ENCODE peak calls at places on chromosomes 11 and 22, in five cellular contexts. One of them, this sample, is unnamed.

GRCh38 chr22:41009222-41009948 is 58.2 kb downstream of the RBX1 start:
- DNase-seq in cardiac fibroblast: peak
- DNase-seq in astrocyte: peak
- DNase-seq in lower leg skin: no peak
- DNase-seq in NCI-H1694 treated with DMSO at 0.1 percent for 48 hours: no peak
- DNase-seq in this sample: no peak

GRCh38 chr11:13993096-13993760 is 30.7 kb downstream of the SPON1 start:
- DNase-seq in cardiac fibroblast: no peak
- DNase-seq in astrocyte: no peak
- DNase-seq in lower leg skin: no peak
- DNase-seq in NCI-H1694 treated with DMSO at 0.1 percent for 48 hours: no peak
- DNase-seq in this sample: no peak

GRCh38 chr22:29004647-29005371 is 56.8 kb downstream of the C22orf31 start:
- DNase-seq in cardiac fibroblast: no peak
- DNase-seq in astrocyte: peak
- DNase-seq in lower leg skin: no peak
- DNase-seq in NCI-H1694 treated with DMSO at 0.1 percent for 48 hours: no peak
- DNase-seq in this sample: no peak

GRCh38 chr11:27514558-27514957 is 8.0 kb upstream of the LIN7C start:
- DNase-seq in cardiac fibroblast: peak
- DNase-seq in astrocyte: peak
- DNase-seq in lower leg skin: no peak
- DNase-seq in NCI-H1694 treated with DMSO at 0.1 percent for 48 hours: no peak
- DNase-seq in this sample: no peak

GRCh38 chr11:114368918-114369680 is 31.2 kb downstream of the C11orf71 start:
- DNase-seq in cardiac fibroblast: no peak
- DNase-seq in astrocyte: no peak
- DNase-seq in lower leg skin: no peak
- DNase-seq in NCI-H1694 treated with DMSO at 0.1 percent for 48 hours: no peak
- DNase-seq in this sample: no peak

GRCh38 chr22:35958334-35958733 is 70.3 kb downstream of the RBFOX2 start:
- DNase-seq in cardiac fibroblast: no peak
- DNase-seq in astrocyte: no peak
- DNase-seq in lower leg skin: no peak
- DNase-seq in NCI-H1694 treated with DMSO at 0.1 percent for 48 hours: no peak
- DNase-seq in this sample: no peak

GRCh38 chr22:29217827-29218757 is 12.4 kb downstream of the EMID1 start:
- DNase-seq in cardiac fibroblast: no peak
- DNase-seq in astrocyte: no peak
- DNase-seq in lower leg skin: peak
- DNase-seq in NCI-H1694 treated with DMSO at 0.1 percent for 48 hours: no peak
- DNase-seq in this sample: no peak

GRCh38 chr11:11313426-11313825 is 39.6 kb downstream of the CSNK2A3 start:
- DNase-seq in cardiac fibroblast: peak
- DNase-seq in astrocyte: peak
- DNase-seq in lower leg skin: no peak
- DNase-seq in NCI-H1694 treated with DMSO at 0.1 percent for 48 hours: no peak
- DNase-seq in this sample: no peak

GRCh38 chr11:72574534-72575460 is 99.4 kb downstream of the PDE2A start:
- DNase-seq in cardiac fibroblast: no peak
- DNase-seq in astrocyte: no peak
- DNase-seq in lower leg skin: peak
- DNase-seq in NCI-H1694 treated with DMSO at 0.1 percent for 48 hours: peak
- DNase-seq in this sample: no peak

GRCh38 chr11:34745209-34745608 is 124.3 kb downstream of the EHF start:
- DNase-seq in cardiac fibroblast: no peak
- DNase-seq in astrocyte: no peak
- DNase-seq in lower leg skin: no peak
- DNase-seq in NCI-H1694 treated with DMSO at 0.1 percent for 48 hours: no peak
- DNase-seq in this sample: no peak

GRCh38 chr22:44311855-44312170 is 938 bp downstream of the SHISAL1 start:
- DNase-seq in cardiac fibroblast: peak
- DNase-seq in astrocyte: peak
- DNase-seq in lower leg skin: no peak
- DNase-seq in NCI-H1694 treated with DMSO at 0.1 percent for 48 hours: no peak
- DNase-seq in this sample: no peak

GRCh38 chr22:35043251-35043931 is 22.6 kb upstream of the ISX start:
- DNase-seq in cardiac fibroblast: no peak
- DNase-seq in astrocyte: no peak
- DNase-seq in lower leg skin: no peak
- DNase-seq in NCI-H1694 treated with DMSO at 0.1 percent for 48 hours: no peak
- DNase-seq in this sample: no peak

GRCh38 chr11:120306519-120307242 is 18.4 kb upstream of the TLCD5 start:
- DNase-seq in cardiac fibroblast: peak
- DNase-seq in astrocyte: peak
- DNase-seq in lower leg skin: peak
- DNase-seq in NCI-H1694 treated with DMSO at 0.1 percent for 48 hours: no peak
- DNase-seq in this sample: peak

GRCh38 chr11:2130881-2131352 is 8.3 kb downstream of the IGF2 start:
- DNase-seq in cardiac fibroblast: no peak
- DNase-seq in astrocyte: no peak
- DNase-seq in lower leg skin: no peak
- DNase-seq in NCI-H1694 treated with DMSO at 0.1 percent for 48 hours: no peak
- DNase-seq in this sample: no peak

GRCh38 chr11:87259731-87260130 is 222.0 kb downstream of the TMEM135 start:
- DNase-seq in cardiac fibroblast: no peak
- DNase-seq in astrocyte: no peak
- DNase-seq in lower leg skin: no peak
- DNase-seq in NCI-H1694 treated with DMSO at 0.1 percent for 48 hours: no peak
- DNase-seq in this sample: no peak

GRCh38 chr11:14768789-14769188 is 123.2 kb downstream of the CYP2R1 start:
- DNase-seq in cardiac fibroblast: no peak
- DNase-seq in astrocyte: no peak
- DNase-seq in lower leg skin: no peak
- DNase-seq in NCI-H1694 treated with DMSO at 0.1 percent for 48 hours: no peak
- DNase-seq in this sample: no peak

GRCh38 chr11:2169001-2169370 is 2.6 kb downstream of the TH start:
- DNase-seq in cardiac fibroblast: no peak
- DNase-seq in astrocyte: no peak
- DNase-seq in lower leg skin: no peak
- DNase-seq in NCI-H1694 treated with DMSO at 0.1 percent for 48 hours: no peak
- DNase-seq in this sample: no peak

GRCh38 chr22:45007247-45007945 is 2.4 kb downstream of the PHF21B start:
- DNase-seq in cardiac fibroblast: peak
- DNase-seq in astrocyte: peak
- DNase-seq in lower leg skin: no peak
- DNase-seq in NCI-H1694 treated with DMSO at 0.1 percent for 48 hours: no peak
- DNase-seq in this sample: no peak

GRCh38 chr22:27978875-27979274 is 59.8 kb upstream of the PITPNB start:
- DNase-seq in cardiac fibroblast: no peak
- DNase-seq in astrocyte: no peak
- DNase-seq in lower leg skin: no peak
- DNase-seq in NCI-H1694 treated with DMSO at 0.1 percent for 48 hours: no peak
- DNase-seq in this sample: no peak

GRCh38 chr11:67465190-67465522 is 3.9 kb downstream of the TMEM134 start:
- DNase-seq in cardiac fibroblast: no peak
- DNase-seq in astrocyte: no peak
- DNase-seq in lower leg skin: no peak
- DNase-seq in NCI-H1694 treated with DMSO at 0.1 percent for 48 hours: no peak
- DNase-seq in this sample: no peak

GRCh38 chr11:11620966-11621880 is 582 bp downstream of the GALNT18 start:
- DNase-seq in cardiac fibroblast: peak
- DNase-seq in astrocyte: peak
- DNase-seq in lower leg skin: no peak
- DNase-seq in NCI-H1694 treated with DMSO at 0.1 percent for 48 hours: no peak
- DNase-seq in this sample: peak

GRCh38 chr11:118002541-118003019 is 16.4 kb downstream of the IL10RA start:
- DNase-seq in cardiac fibroblast: peak
- DNase-seq in astrocyte: no peak
- DNase-seq in lower leg skin: peak
- DNase-seq in NCI-H1694 treated with DMSO at 0.1 percent for 48 hours: no peak
- DNase-seq in this sample: no peak

GRCh38 chr11:86138958-86139357 is 70.1 kb upstream of the PICALM start:
- DNase-seq in cardiac fibroblast: no peak
- DNase-seq in astrocyte: no peak
- DNase-seq in lower leg skin: no peak
- DNase-seq in NCI-H1694 treated with DMSO at 0.1 percent for 48 hours: peak
- DNase-seq in this sample: no peak

GRCh38 chr11:123460006-123460700 is 30.1 kb downstream of the GRAMD1B start:
- DNase-seq in cardiac fibroblast: no peak
- DNase-seq in astrocyte: no peak
- DNase-seq in lower leg skin: no peak
- DNase-seq in NCI-H1694 treated with DMSO at 0.1 percent for 48 hours: no peak
- DNase-seq in this sample: no peak

GRCh38 chr11:33778682-33779081 is 4.4 kb upstream of the FBXO3 start:
- DNase-seq in cardiac fibroblast: peak
- DNase-seq in astrocyte: peak
- DNase-seq in lower leg skin: no peak
- DNase-seq in NCI-H1694 treated with DMSO at 0.1 percent for 48 hours: peak
- DNase-seq in this sample: no peak

GRCh38 chr11:30312243-30312642 is 10.7 kb upstream of the ARL14EP start:
- DNase-seq in cardiac fibroblast: no peak
- DNase-seq in astrocyte: no peak
- DNase-seq in lower leg skin: no peak
- DNase-seq in NCI-H1694 treated with DMSO at 0.1 percent for 48 hours: no peak
- DNase-seq in this sample: no peak

GRCh38 chr22:19105867-19106802 is 16.1 kb downstream of the DGCR2 start:
- DNase-seq in cardiac fibroblast: no peak
- DNase-seq in astrocyte: no peak
- DNase-seq in lower leg skin: peak
- DNase-seq in NCI-H1694 treated with DMSO at 0.1 percent for 48 hours: no peak
- DNase-seq in this sample: no peak

GRCh38 chr11:7143908-7144307 is 55.1 kb downstream of the RBMXL2 start:
- DNase-seq in cardiac fibroblast: peak
- DNase-seq in astrocyte: no peak
- DNase-seq in lower leg skin: no peak
- DNase-seq in NCI-H1694 treated with DMSO at 0.1 percent for 48 hours: no peak
- DNase-seq in this sample: no peak

GRCh38 chr22:40276877-40277823 is 69.2 kb upstream of the ADSL start:
- DNase-seq in cardiac fibroblast: peak
- DNase-seq in astrocyte: peak
- DNase-seq in lower leg skin: no peak
- DNase-seq in NCI-H1694 treated with DMSO at 0.1 percent for 48 hours: no peak
- DNase-seq in this sample: no peak

This sample was measured in ureter.